ENCODE peak calls at places on chromosomes 5 and 9, in four cellular contexts. P is H9; C is psoas muscle; L is CD8-positive, alpha-beta memory T cell. J is an unnamed sample.

GRCh38 chr5:58871648-58872242 is 288.9 kb downstream of the RAB3C start:
- DNase-seq in P (no peak), C (no peak), L (no peak), J (no peak)

GRCh38 chr5:157519579-157520253 is 55.9 kb downstream of the ADAM19 start:
- DNase-seq in P (no peak), C (no peak), L (no peak), J (no peak)

GRCh38 chr5:73515232-73515631 is 17.0 kb downstream of the BTF3 start:
- DNase-seq in P (no peak), C (no peak), L (no peak), J (no peak)

GRCh38 chr9:105608685-105609598 is 51.0 kb downstream of the FKTN start:
- DNase-seq in P (no peak), C (no peak), L (no peak), J (no peak)

GRCh38 chr9:84780385-84780784 is 110.9 kb downstream of the NTRK2 start:
- DNase-seq in P (no peak), C (no peak), L (no peak), J (no peak)

GRCh38 chr9:113187935-113188595 is 33.0 kb downstream of the FKBP15 start:
- DNase-seq in P (no peak), C (peak; percentile 54), L (no peak), J (peak; percentile 45)

GRCh38 chr9:21081999-21082398 is 4.3 kb upstream of the IFNB1 start:
- DNase-seq in P (no peak), C (no peak), L (no peak), J (no peak)

GRCh38 chr5:96885518-96886338 is 9.4 kb downstream of the ERAP2 start:
- DNase-seq in P (no peak), C (no peak), L (no peak), J (no peak)

GRCh38 chr9:114367406-114367805 is 20.4 kb downstream of the AKNA start:
- DNase-seq in P (no peak), C (no peak), L (no peak), J (no peak)

GRCh38 chr9:16921855-16922254 is 51.4 kb upstream of the BNC2 start:
- DNase-seq in P (no peak), C (no peak), L (no peak), J (no peak)

GRCh38 chr9:76456202-76456926 is 2.6 kb upstream of the GCNT1 start:
- DNase-seq in P (peak; percentile 65), C (no peak), L (no peak), J (peak; percentile 26)

GRCh38 chr5:158200624-158201023 is 341.7 kb upstream of the CLINT1 start:
- DNase-seq in P (no peak), C (no peak), L (no peak), J (no peak)

GRCh38 chr5:134911285-134912215 is 6.6 kb downstream of the PCBD2 start:
- DNase-seq in P (no peak), C (no peak), L (no peak), J (no peak)

GRCh38 chr5:170554566-170555267 is 50.9 kb downstream of the KCNIP1 start:
- DNase-seq in P (peak; percentile 18), C (peak; percentile 14), L (no peak), J (no peak)

GRCh38 chr5:132475939-132476852 is 14.4 kb downstream of the IRF1 start:
- DNase-seq in P (no peak), C (no peak), L (no peak), J (peak; percentile 89)

GRCh38 chr5:65480306-65480865 is 1.3 kb downstream of the ADAMTS6 start:
- DNase-seq in P (no peak), C (peak; percentile 74), L (peak; percentile 15), J (peak; percentile 87)

GRCh38 chr9:89116064-89116817 is 62.4 kb downstream of the SHC3 start:
- DNase-seq in P (no peak), C (no peak), L (no peak), J (no peak)

GRCh38 chr5:16593013-16593412 is 23.8 kb downstream of the RETREG1 start:
- DNase-seq in P (no peak), C (no peak), L (no peak), J (no peak)

GRCh38 chr9:35951736-35952135 is 6.2 kb downstream of the OR2S2 start:
- DNase-seq in P (no peak), C (no peak), L (no peak), J (no peak)

GRCh38 chr5:84290161-84290560 is 94.5 kb downstream of the EDIL3 start:
- DNase-seq in P (no peak), C (no peak), L (no peak), J (no peak)

GRCh38 chr9:18708429-18708828 is 234.5 kb downstream of the ADAMTSL1 start:
- DNase-seq in P (no peak), C (no peak), L (no peak), J (no peak)

GRCh38 chr5:34616665-34617064 is 39.5 kb upstream of the RAI14 start:
- DNase-seq in P (no peak), C (no peak), L (no peak), J (no peak)

GRCh38 chr5:7801898-7802614 is 48.9 kb downstream of the CFAP90 start:
- DNase-seq in P (no peak), C (no peak), L (no peak), J (no peak)

GRCh38 chr9:136052991-136053756 is 41.9 kb downstream of the NACC2 start:
- DNase-seq in P (peak; percentile 62), C (no peak), L (no peak), J (no peak)

GRCh38 chr5:84202136-84202535 is 182.5 kb downstream of the EDIL3 start:
- DNase-seq in P (no peak), C (no peak), L (no peak), J (no peak)

DNA sequence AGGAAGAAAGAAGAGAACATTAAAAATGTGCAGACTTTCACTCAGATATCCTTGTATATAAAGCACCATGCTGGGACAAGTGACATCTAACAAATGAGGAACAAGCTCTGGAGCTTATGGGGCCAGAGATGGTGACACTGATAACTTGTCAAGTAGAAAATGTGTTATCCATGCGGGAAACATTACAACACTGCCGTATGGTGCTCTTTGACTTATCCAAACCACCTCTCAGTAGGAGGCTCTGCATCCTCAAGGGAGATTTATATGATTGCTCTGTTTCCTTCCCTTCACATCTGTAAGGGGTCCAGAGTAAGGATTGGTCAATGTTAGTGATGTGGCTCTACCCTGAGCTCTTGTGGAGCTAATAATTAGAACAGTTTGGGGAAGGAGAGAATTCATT is 23.5 kb downstream of the KCTD16 start:
- DNase-seq in P (no peak), C (no peak), L (no peak), J (no peak)
- H3K4me1 ChIP-seq in P (no peaks in the 10 kb centered on the region), C (no peaks in the 10 kb centered on the region), L (peaks cover 34% of the 10 kb centered on the region), J (no peaks in the 10 kb centered on the region)

GRCh38 chr5:138650196-138650595 is 75.0 kb upstream of the HSPA9 start:
- DNase-seq in P (no peak), C (no peak), L (no peak), J (no peak)

GRCh38 chr5:138653502-138653901 is 78.3 kb upstream of the HSPA9 start:
- DNase-seq in P (no peak), C (no peak), L (no peak), J (no peak)

GRCh38 chr5:138649775-138650174 is 74.6 kb upstream of the HSPA9 start:
- DNase-seq in P (peak; percentile 43), C (no peak), L (no peak), J (no peak)

GRCh38 chr5:138650999-138651766 is 76.0 kb upstream of the HSPA9 start:
- DNase-seq in P (no peak), C (no peak), L (no peak), J (no peak)

DNA sequence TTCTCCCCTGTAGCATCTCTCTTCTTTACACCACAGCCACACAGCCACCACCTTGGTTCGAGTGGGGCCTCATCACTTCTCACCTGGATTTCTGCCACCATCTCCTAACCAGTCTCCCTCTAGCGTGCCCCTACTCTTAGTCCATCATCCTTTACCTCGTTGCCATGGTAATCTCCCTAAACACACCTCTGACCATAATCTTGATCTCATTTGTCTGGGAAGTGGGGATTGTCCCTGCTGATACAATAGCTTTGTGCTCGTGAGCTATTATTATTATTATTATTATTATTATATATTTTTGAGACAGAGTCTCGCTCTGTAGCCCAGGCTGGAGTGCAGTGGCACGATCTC is 76.5 kb upstream of the HSPA9 start:
- DNase-seq in P (no peak), C (no peak), L (no peak), J (no peak)
- H3K4me1 ChIP-seq in P (peaks cover 7% of the 10 kb centered on the region), C (no peaks in the 10 kb centered on the region), L (peaks cover 19% of the 10 kb centered on the region), J (no peaks in the 10 kb centered on the region)

GRCh38 chr5:163888366-163888765 is 382.9 kb downstream of the MAT2B start:
- DNase-seq in P (no peak), C (no peak), L (no peak), J (no peak)
- H3K4me1 ChIP-seq in P (no peaks in the 10 kb centered on the region), C (no peaks in the 10 kb centered on the region), L (no peaks in the 10 kb centered on the region), J (no peaks in the 10 kb centered on the region)

GRCh38 chr5:142621227-142621626 is 64.7 kb downstream of the FGF1 start:
- DNase-seq in P (no peak), C (no peak), L (no peak), J (no peak)
- H3K4me1 ChIP-seq in P (peaks cover 2% of the 10 kb centered on the region), C (no peaks in the 10 kb centered on the region), L (no peaks in the 10 kb centered on the region), J (no peaks in the 10 kb centered on the region)

J was measured in right lobe of liver.